ENCODE peak calls at places on chromosomes 11 and 22, in nine cellular contexts. S, M, K, T, W, P, N, O and U are unnamed samples.

GRCh38 chr11:41206388-41206787 is 253.1 kb downstream of the LRRC4C start:
- DNase-seq in K (no peak), S (no peak), O (no peak), T (no peak), W (no peak), P (no peak), M (no peak), N (no peak), U (no peak)

GRCh38 chr22:45977551-45978274 is 751 bp upstream of the WNT7B start:
- DNase-seq in N (peak; percentile 30), M (no peak), W (no peak), K (peak; percentile 45), P (no peak), T (peak; percentile 26), O (no peak), S (peak; percentile 74), U (peak; percentile 63)

GRCh38 chr22:37661160-37661924 is 2.8 kb downstream of the PDXP start:
- DNase-seq in W (no peak), M (no peak), S (peak; percentile 49), O (peak; percentile 50), K (peak; percentile 49), T (peak; percentile 87), P (no peak), N (peak; percentile 27), U (peak; percentile 83)

GRCh38 chr11:112453601-112454577 is 193.2 kb upstream of the PLET1 start:
- DNase-seq in T (peak; percentile 36), S (peak; percentile 57), N (peak; percentile 44), K (peak; percentile 54), P (no peak), M (no peak), W (peak; percentile 50), O (peak; percentile 48), U (peak; percentile 20)

GRCh38 chr22:48563118-48563965 is 1264.3 kb downstream of the BRD1 start:
- DNase-seq in S (no peak), P (no peak), N (no peak), K (no peak), M (no peak), W (no peak), T (no peak), O (no peak), U (no peak)

GRCh38 chr11:86660011-86660595 is 12.3 kb downstream of the ME3 start:
- DNase-seq in K (no peak), O (no peak), P (no peak), M (no peak), N (no peak), T (peak; percentile 85), S (peak; percentile 55), W (no peak), U (peak; percentile 45)

GRCh38 chr22:44617828-44618227 is 84.2 kb upstream of the PRR5 start:
- DNase-seq in K (no peak), W (no peak), S (no peak), T (no peak), N (no peak), M (no peak), P (no peak), O (no peak), U (no peak)

GRCh38 chr11:70067591-70068341 is 10.4 kb upstream of the ANO1 start:
- DNase-seq in O (no peak), S (no peak), N (no peak), W (no peak), T (no peak), K (peak; percentile 98), P (no peak), M (no peak), U (no peak)

GRCh38 chr22:29842740-29843139 is 4.7 kb upstream of the ASCC2 start:
- DNase-seq in P (peak; percentile 20), W (no peak), S (peak; percentile 83), K (no peak), O (no peak), T (peak; percentile 82), M (no peak), N (peak; percentile 91), U (peak; percentile 89)

GRCh38 chr22:45217345-45217744 is 23.3 kb downstream of the KIAA0930 start:
- DNase-seq in K (no peak), N (no peak), S (no peak), W (no peak), M (no peak), P (no peak), O (no peak), T (no peak), U (no peak)

GRCh38 chr22:49349841-49350381 is 477.8 kb downstream of the BRD1 start:
- DNase-seq in N (no peak), P (no peak), O (no peak), M (no peak), K (no peak), T (no peak), S (no peak), W (no peak), U (no peak)

GRCh38 chr11:120236169-120237107 is 3.5 kb upstream of the POU2F3 start:
- DNase-seq in M (no peak), K (peak; percentile 98), N (peak; percentile 86), S (peak; percentile 76), P (no peak), O (peak; percentile 19), T (peak; percentile 45), W (no peak), U (no peak)

GRCh38 chr11:123588117-123588815 is 66.2 kb downstream of the SCN3B start:
- DNase-seq in K (no peak), M (no peak), P (no peak), T (no peak), N (no peak), S (no peak), O (no peak), W (no peak), U (no peak)

GRCh38 chr11:32016111-32016510 is 74.8 kb upstream of the RCN1 start:
- DNase-seq in W (no peak), M (no peak), S (no peak), T (no peak), N (no peak), P (no peak), K (no peak), O (no peak), U (no peak)

GRCh38 chr11:10309163-10310093 is 4.6 kb downstream of the ADM start:
- DNase-seq in S (peak; percentile 49), O (peak; percentile 28), M (no peak), K (peak; percentile 91), T (peak; percentile 71), P (no peak), N (peak; percentile 69), W (no peak), U (peak; percentile 90)

GRCh38 chr22:17483670-17484372 is 79.5 kb upstream of the SLC25A18 start:
- DNase-seq in O (no peak), K (no peak), S (no peak), P (no peak), W (no peak), N (peak; percentile 37), T (no peak), M (no peak), U (no peak)

GRCh38 chr11:134522782-134523570 is 110.9 kb upstream of the B3GAT1 start:
- DNase-seq in K (no peak), S (no peak), O (no peak), T (no peak), W (no peak), M (no peak), N (no peak), P (no peak), U (no peak)

GRCh38 chr11:12792590-12792989 is 118.4 kb downstream of the TEAD1 start:
- DNase-seq in P (no peak), N (no peak), W (no peak), K (no peak), S (peak; percentile 45), M (no peak), T (peak; percentile 67), O (no peak), U (peak; percentile 62)

GRCh38 chr22:27089303-27089702 is 431.9 kb downstream of the MIAT start:
- DNase-seq in N (no peak), T (no peak), O (no peak), M (no peak), P (no peak), S (no peak), K (no peak), W (no peak), U (no peak)

GRCh38 chr11:117832511-117832910 is 8.0 kb upstream of the FXYD2 start:
- DNase-seq in W (no peak), S (no peak), T (no peak), K (no peak), M (no peak), O (no peak), N (no peak), P (no peak), U (no peak)

GRCh38 chr11:325796-326591 is 5.3 kb upstream of the IFITM3 start:
- DNase-seq in N (no peak), T (no peak), O (no peak), P (no peak), W (no peak), M (no peak), K (no peak), S (no peak), U (no peak)

GRCh38 chr11:125188021-125188420 is 23.5 kb downstream of the PKNOX2 start:
- DNase-seq in P (no peak), W (no peak), M (no peak), N (peak; percentile 61), T (no peak), K (no peak), S (no peak), O (no peak), U (no peak)

GRCh38 chr22:36215976-36216375 is 14.4 kb upstream of the APOL4 start:
- DNase-seq in K (no peak), S (no peak), O (no peak), N (no peak), P (no peak), W (no peak), T (no peak), M (no peak), U (no peak)

GRCh38 chr11:36399236-36399635 is 103.1 kb downstream of the PRR5L start:
- DNase-seq in S (no peak), N (no peak), M (no peak), P (no peak), W (no peak), T (no peak), K (no peak), O (no peak), U (no peak)

GRCh38 chr11:74932169-74932568 is 16.7 kb downstream of the XRRA1 start:
- DNase-seq in M (no peak), N (peak; percentile 23), W (no peak), S (peak; percentile 86), O (no peak), P (no peak), K (no peak), T (peak; percentile 77), U (peak; percentile 36)

GRCh38 chr11:86069408-86070086 is 663 bp upstream of the PICALM start:
- DNase-seq in P (peak; percentile 44), O (peak; percentile 76), N (peak; percentile 98), K (peak; percentile 65), S (peak; percentile 91), M (no peak), W (peak; percentile 29), T (peak; percentile 96), U (peak; percentile 87)

GRCh38 chr11:60955566-60955965 is 3.6 kb upstream of the SLC15A3 start:
- DNase-seq in S (no peak), O (no peak), N (no peak), M (no peak), P (no peak), K (no peak), W (no peak), T (no peak), U (no peak)

GRCh38 chr22:46547179-46547882 is 9.9 kb upstream of the CELSR1 start:
- DNase-seq in N (peak; percentile 95), K (no peak), O (no peak), W (no peak), P (no peak), M (no peak), T (peak; percentile 88), S (peak; percentile 81), U (peak; percentile 93)

GRCh38 chr11:45150943-45151342 is 4.5 kb downstream of the PRDM11 start:
- DNase-seq in K (no peak), M (no peak), T (no peak), W (no peak), P (no peak), N (no peak), O (no peak), S (no peak), U (no peak)

GRCh38 chr11:69664901-69665300 is 10.3 kb downstream of the LTO1 start:
- DNase-seq in P (no peak), N (no peak), W (no peak), S (no peak), M (no peak), T (no peak), O (no peak), K (no peak), U (no peak)

GRCh38 chr11:94658888-94659287 is 91.7 kb downstream of the PIWIL4 start:
- DNase-seq in S (no peak), K (no peak), O (no peak), W (no peak), N (no peak), P (no peak), M (no peak), T (no peak), U (no peak)